ENCODE peak calls at places on chromosomes 2 and 18, in six cellular contexts. One of them, this sample, is unnamed.

GRCh38 chr2:12202301-12202700 is 455.9 kb downstream of the LPIN1 start:
- DNase-seq in tibial artery: no peak
- DNase-seq in activated B cell treated with CpG ODN at 0.5 μM for 24 hours: no peak
- DNase-seq in Calu3: no peak
- DNase-seq in CD4-positive, alpha-beta T cell: no peak
- DNase-seq in foreskin keratinocyte: no peak
- DNase-seq in this sample: peak; percentile 10

GRCh38 chr2:190350371-190350770 is 7.0 kb downstream of the INPP1 start:
- DNase-seq in tibial artery: no peak
- DNase-seq in activated B cell treated with CpG ODN at 0.5 μM for 24 hours: no peak
- DNase-seq in Calu3: no peak
- DNase-seq in CD4-positive, alpha-beta T cell: no peak
- DNase-seq in foreskin keratinocyte: no peak
- DNase-seq in this sample: no peak

GRCh38 chr2:221283896-221284295 is 288.2 kb downstream of the EPHA4 start:
- DNase-seq in tibial artery: no peak
- DNase-seq in activated B cell treated with CpG ODN at 0.5 μM for 24 hours: no peak
- DNase-seq in Calu3: no peak
- DNase-seq in CD4-positive, alpha-beta T cell: no peak
- DNase-seq in foreskin keratinocyte: no peak
- DNase-seq in this sample: no peak

GRCh38 chr2:157593411-157593810 is 35.3 kb downstream of the ACVR1C start:
- DNase-seq in tibial artery: no peak
- DNase-seq in activated B cell treated with CpG ODN at 0.5 μM for 24 hours: no peak
- DNase-seq in Calu3: no peak
- DNase-seq in CD4-positive, alpha-beta T cell: no peak
- DNase-seq in foreskin keratinocyte: no peak
- DNase-seq in this sample: no peak

GRCh38 chr18:22841840-22842239 is 91.3 kb upstream of the RBBP8 start:
- DNase-seq in tibial artery: no peak
- DNase-seq in activated B cell treated with CpG ODN at 0.5 μM for 24 hours: no peak
- DNase-seq in Calu3: no peak
- DNase-seq in CD4-positive, alpha-beta T cell: no peak
- DNase-seq in foreskin keratinocyte: no peak
- DNase-seq in this sample: peak; percentile 83

GRCh38 chr2:30694286-30695055 is 112.8 kb downstream of the CAPN13 start:
- DNase-seq in tibial artery: peak; percentile 55
- DNase-seq in activated B cell treated with CpG ODN at 0.5 μM for 24 hours: no peak
- DNase-seq in Calu3: no peak
- DNase-seq in CD4-positive, alpha-beta T cell: no peak
- DNase-seq in foreskin keratinocyte: no peak
- DNase-seq in this sample: no peak

GRCh38 chr2:142094233-142094632 is 36.6 kb downstream of the LRP1B start:
- DNase-seq in tibial artery: no peak
- DNase-seq in activated B cell treated with CpG ODN at 0.5 μM for 24 hours: no peak
- DNase-seq in Calu3: no peak
- DNase-seq in CD4-positive, alpha-beta T cell: no peak
- DNase-seq in foreskin keratinocyte: no peak
- DNase-seq in this sample: no peak

GRCh38 chr2:40448476-40449079 is 3.3 kb downstream of the SLC8A1 start:
- DNase-seq in tibial artery: no peak
- DNase-seq in activated B cell treated with CpG ODN at 0.5 μM for 24 hours: no peak
- DNase-seq in Calu3: no peak
- DNase-seq in CD4-positive, alpha-beta T cell: no peak
- DNase-seq in foreskin keratinocyte: no peak
- DNase-seq in this sample: peak; percentile 54

GRCh38 chr2:9996321-9996720 is 44.8 kb downstream of the GRHL1 start:
- DNase-seq in tibial artery: no peak
- DNase-seq in activated B cell treated with CpG ODN at 0.5 μM for 24 hours: no peak
- DNase-seq in Calu3: no peak
- DNase-seq in CD4-positive, alpha-beta T cell: no peak
- DNase-seq in foreskin keratinocyte: no peak
- DNase-seq in this sample: no peak

GRCh38 chr18:35117951-35118411 is 76.8 kb downstream of the MAPRE2 start:
- DNase-seq in tibial artery: no peak
- DNase-seq in activated B cell treated with CpG ODN at 0.5 μM for 24 hours: no peak
- DNase-seq in Calu3: no peak
- DNase-seq in CD4-positive, alpha-beta T cell: no peak
- DNase-seq in foreskin keratinocyte: no peak
- DNase-seq in this sample: no peak

GRCh38 chr2:29700560-29700959 is 220.8 kb downstream of the ALK start:
- DNase-seq in tibial artery: no peak
- DNase-seq in activated B cell treated with CpG ODN at 0.5 μM for 24 hours: no peak
- DNase-seq in Calu3: peak; percentile 15
- DNase-seq in CD4-positive, alpha-beta T cell: no peak
- DNase-seq in foreskin keratinocyte: peak; percentile 88
- DNase-seq in this sample: no peak

GRCh38 chr18:60775978-60776377 is 403.4 kb upstream of the MC4R start:
- DNase-seq in tibial artery: no peak
- DNase-seq in activated B cell treated with CpG ODN at 0.5 μM for 24 hours: no peak
- DNase-seq in Calu3: no peak
- DNase-seq in CD4-positive, alpha-beta T cell: no peak
- DNase-seq in foreskin keratinocyte: no peak
- DNase-seq in this sample: no peak

GRCh38 chr18:78901923-78902794 is 77.5 kb upstream of the SALL3 start:
- DNase-seq in tibial artery: no peak
- DNase-seq in activated B cell treated with CpG ODN at 0.5 μM for 24 hours: no peak
- DNase-seq in Calu3: no peak
- DNase-seq in CD4-positive, alpha-beta T cell: no peak
- DNase-seq in foreskin keratinocyte: no peak
- DNase-seq in this sample: no peak

GRCh38 chr2:142014536-142014935 is 116.3 kb downstream of the LRP1B start:
- DNase-seq in tibial artery: no peak
- DNase-seq in activated B cell treated with CpG ODN at 0.5 μM for 24 hours: no peak
- DNase-seq in Calu3: no peak
- DNase-seq in CD4-positive, alpha-beta T cell: no peak
- DNase-seq in foreskin keratinocyte: no peak
- DNase-seq in this sample: no peak

GRCh38 chr2:58033530-58033929 is 13.1 kb upstream of the VRK2 start:
- DNase-seq in tibial artery: no peak
- DNase-seq in activated B cell treated with CpG ODN at 0.5 μM for 24 hours: no peak
- DNase-seq in Calu3: no peak
- DNase-seq in CD4-positive, alpha-beta T cell: no peak
- DNase-seq in foreskin keratinocyte: no peak
- DNase-seq in this sample: no peak

GRCh38 chr2:99085400-99085799 is 56.1 kb upstream of the C2orf15 start:
- DNase-seq in tibial artery: no peak
- DNase-seq in activated B cell treated with CpG ODN at 0.5 μM for 24 hours: no peak
- DNase-seq in Calu3: no peak
- DNase-seq in CD4-positive, alpha-beta T cell: no peak
- DNase-seq in foreskin keratinocyte: no peak
- DNase-seq in this sample: peak; percentile 21

GRCh38 chr2:55093381-55093780 is 43.1 kb upstream of the RTN4 start:
- DNase-seq in tibial artery: no peak
- DNase-seq in activated B cell treated with CpG ODN at 0.5 μM for 24 hours: no peak
- DNase-seq in Calu3: no peak
- DNase-seq in CD4-positive, alpha-beta T cell: no peak
- DNase-seq in foreskin keratinocyte: peak; percentile 78
- DNase-seq in this sample: peak; percentile 76

GRCh38 chr2:37343537-37344434 is 644 bp upstream of the QPCT start:
- DNase-seq in tibial artery: no peak
- DNase-seq in activated B cell treated with CpG ODN at 0.5 μM for 24 hours: no peak
- DNase-seq in Calu3: peak; percentile 13
- DNase-seq in CD4-positive, alpha-beta T cell: no peak
- DNase-seq in foreskin keratinocyte: no peak
- DNase-seq in this sample: no peak

GRCh38 chr18:55546873-55547704 is 40.9 kb downstream of the TCF4 start:
- DNase-seq in tibial artery: no peak
- DNase-seq in activated B cell treated with CpG ODN at 0.5 μM for 24 hours: no peak
- DNase-seq in Calu3: no peak
- DNase-seq in CD4-positive, alpha-beta T cell: no peak
- DNase-seq in foreskin keratinocyte: peak; percentile 5
- DNase-seq in this sample: peak; percentile 1

GRCh38 chr2:24084386-24085375 is at the start of gene TP53I3:
- DNase-seq in tibial artery: peak; percentile 92
- DNase-seq in activated B cell treated with CpG ODN at 0.5 μM for 24 hours: peak; percentile 93
- DNase-seq in Calu3: peak; percentile 97
- DNase-seq in CD4-positive, alpha-beta T cell: peak; percentile 66
- DNase-seq in foreskin keratinocyte: peak; percentile 78
- DNase-seq in this sample: peak; percentile 85

GRCh38 chr2:130374587-130375290 is 18.9 kb downstream of the PTPN18 start:
- DNase-seq in tibial artery: no peak
- DNase-seq in activated B cell treated with CpG ODN at 0.5 μM for 24 hours: no peak
- DNase-seq in Calu3: no peak
- DNase-seq in CD4-positive, alpha-beta T cell: no peak
- DNase-seq in foreskin keratinocyte: no peak
- DNase-seq in this sample: no peak

GRCh38 chr2:126795661-126796060 is 103.0 kb upstream of the TEX51 start:
- DNase-seq in tibial artery: peak; percentile 29
- DNase-seq in activated B cell treated with CpG ODN at 0.5 μM for 24 hours: no peak
- DNase-seq in Calu3: no peak
- DNase-seq in CD4-positive, alpha-beta T cell: no peak
- DNase-seq in foreskin keratinocyte: no peak
- DNase-seq in this sample: no peak
- TF ChIP-seq CTCF in tibial artery: no peak
- TF ChIP-seq CTCF in activated B cell treated with CpG ODN at 0.5 μM for 24 hours: no peak
- TF ChIP-seq CTCF in Calu3: no peak
- TF ChIP-seq CTCF in CD4-positive, alpha-beta T cell: no peak
- TF ChIP-seq CTCF in foreskin keratinocyte: no peak
- TF ChIP-seq CTCF in this sample: no peak

DNA sequence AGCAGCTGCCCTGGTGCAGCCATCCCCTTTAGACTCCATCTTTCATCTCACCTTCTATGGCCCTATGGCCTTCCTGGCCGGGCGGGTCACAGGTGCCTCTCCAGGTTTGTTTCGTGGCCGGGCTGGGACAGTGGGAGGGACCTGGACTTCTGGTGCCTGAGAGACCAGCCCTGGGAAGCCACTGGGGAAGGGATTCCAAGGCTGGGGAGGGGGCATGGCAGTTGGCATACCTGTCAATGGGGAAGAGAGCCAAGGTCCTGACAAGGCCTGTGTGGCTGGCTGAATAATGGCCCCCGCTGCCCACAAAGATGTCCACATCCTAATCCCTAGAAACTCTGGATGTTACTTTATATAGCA is 7.7 kb downstream of the NEU2 start:
- DNase-seq in tibial artery: no peak
- DNase-seq in activated B cell treated with CpG ODN at 0.5 μM for 24 hours: no peak
- DNase-seq in Calu3: no peak
- DNase-seq in CD4-positive, alpha-beta T cell: no peak
- DNase-seq in foreskin keratinocyte: no peak
- DNase-seq in this sample: no peak
- TF ChIP-seq CTCF in tibial artery: no peak
- TF ChIP-seq CTCF in activated B cell treated with CpG ODN at 0.5 μM for 24 hours: no peak
- TF ChIP-seq CTCF in Calu3: no peak
- TF ChIP-seq CTCF in CD4-positive, alpha-beta T cell: no peak
- TF ChIP-seq CTCF in foreskin keratinocyte: no peak
- TF ChIP-seq CTCF in this sample: no peak

GRCh38 chr18:57432118-57432517 is 3.1 kb upstream of the ONECUT2 start:
- DNase-seq in tibial artery: no peak
- DNase-seq in activated B cell treated with CpG ODN at 0.5 μM for 24 hours: no peak
- DNase-seq in Calu3: no peak
- DNase-seq in CD4-positive, alpha-beta T cell: no peak
- DNase-seq in foreskin keratinocyte: no peak
- DNase-seq in this sample: no peak

GRCh38 chr18:57431512-57432080 is 3.6 kb upstream of the ONECUT2 start:
- DNase-seq in tibial artery: no peak
- DNase-seq in activated B cell treated with CpG ODN at 0.5 μM for 24 hours: no peak
- DNase-seq in Calu3: no peak
- DNase-seq in CD4-positive, alpha-beta T cell: no peak
- DNase-seq in foreskin keratinocyte: no peak
- DNase-seq in this sample: no peak

GRCh38 chr18:57429607-57430165 is 5.5 kb upstream of the ONECUT2 start:
- DNase-seq in tibial artery: no peak
- DNase-seq in activated B cell treated with CpG ODN at 0.5 μM for 24 hours: no peak
- DNase-seq in Calu3: no peak
- DNase-seq in CD4-positive, alpha-beta T cell: no peak
- DNase-seq in foreskin keratinocyte: no peak
- DNase-seq in this sample: no peak

GRCh38 chr18:57430166-57430958 is 4.8 kb upstream of the ONECUT2 start:
- DNase-seq in tibial artery: no peak
- DNase-seq in activated B cell treated with CpG ODN at 0.5 μM for 24 hours: no peak
- DNase-seq in Calu3: peak; percentile 49
- DNase-seq in CD4-positive, alpha-beta T cell: no peak
- DNase-seq in foreskin keratinocyte: no peak
- DNase-seq in this sample: no peak

DNA sequence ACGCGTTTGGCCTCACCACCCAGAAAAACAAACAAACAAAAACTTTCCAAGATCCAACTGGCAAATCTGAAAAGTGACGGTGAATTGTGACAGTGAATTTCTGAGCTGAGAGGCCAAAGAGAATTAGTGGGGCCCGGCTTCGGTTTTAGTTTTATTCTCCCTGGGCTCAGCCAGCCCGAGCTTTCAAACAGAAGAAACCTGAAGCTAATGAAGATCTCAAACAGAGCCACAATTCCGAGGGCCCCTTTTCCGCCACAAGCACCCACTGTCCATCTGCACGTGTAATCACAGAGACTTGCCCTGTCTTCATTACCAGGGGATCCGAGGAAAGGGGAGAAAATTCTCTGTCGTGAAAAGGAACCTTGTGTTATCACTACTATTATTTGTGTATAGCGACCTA is 4.2 kb upstream of the ONECUT2 start:
- DNase-seq in tibial artery: no peak
- DNase-seq in activated B cell treated with CpG ODN at 0.5 μM for 24 hours: no peak
- DNase-seq in Calu3: no peak
- DNase-seq in CD4-positive, alpha-beta T cell: no peak
- DNase-seq in foreskin keratinocyte: no peak
- DNase-seq in this sample: no peak
- TF ChIP-seq CTCF in tibial artery: no peak
- TF ChIP-seq CTCF in activated B cell treated with CpG ODN at 0.5 μM for 24 hours: no peak
- TF ChIP-seq CTCF in Calu3: no peak
- TF ChIP-seq CTCF in CD4-positive, alpha-beta T cell: no peak
- TF ChIP-seq CTCF in foreskin keratinocyte: no peak
- TF ChIP-seq CTCF in this sample: no peak

GRCh38 chr18:62745089-62745751 is 29.9 kb downstream of the PHLPP1 start:
- DNase-seq in tibial artery: no peak
- DNase-seq in activated B cell treated with CpG ODN at 0.5 μM for 24 hours: no peak
- DNase-seq in Calu3: no peak
- DNase-seq in CD4-positive, alpha-beta T cell: no peak
- DNase-seq in foreskin keratinocyte: no peak
- DNase-seq in this sample: no peak
- TF ChIP-seq CTCF in tibial artery: no peak
- TF ChIP-seq CTCF in activated B cell treated with CpG ODN at 0.5 μM for 24 hours: no peak
- TF ChIP-seq CTCF in Calu3: no peak
- TF ChIP-seq CTCF in CD4-positive, alpha-beta T cell: no peak
- TF ChIP-seq CTCF in foreskin keratinocyte: no peak
- TF ChIP-seq CTCF in this sample: no peak

GRCh38 chr2:41873102-41873501 is 174.7 kb upstream of the PKDCC start:
- DNase-seq in tibial artery: no peak
- DNase-seq in activated B cell treated with CpG ODN at 0.5 μM for 24 hours: no peak
- DNase-seq in Calu3: no peak
- DNase-seq in CD4-positive, alpha-beta T cell: no peak
- DNase-seq in foreskin keratinocyte: no peak
- DNase-seq in this sample: no peak

GRCh38 chr2:41870257-41870570 is 177.6 kb upstream of the PKDCC start:
- DNase-seq in tibial artery: no peak
- DNase-seq in activated B cell treated with CpG ODN at 0.5 μM for 24 hours: no peak
- DNase-seq in Calu3: no peak
- DNase-seq in CD4-positive, alpha-beta T cell: no peak
- DNase-seq in foreskin keratinocyte: no peak
- DNase-seq in this sample: no peak

GRCh38 chr2:41872646-41873045 is 175.2 kb upstream of the PKDCC start:
- DNase-seq in tibial artery: no peak
- DNase-seq in activated B cell treated with CpG ODN at 0.5 μM for 24 hours: no peak
- DNase-seq in Calu3: no peak
- DNase-seq in CD4-positive, alpha-beta T cell: no peak
- DNase-seq in foreskin keratinocyte: no peak
- DNase-seq in this sample: no peak

GRCh38 chr2:41869542-41870256 is 178.1 kb upstream of the PKDCC start:
- DNase-seq in tibial artery: peak; percentile 87
- DNase-seq in activated B cell treated with CpG ODN at 0.5 μM for 24 hours: peak; percentile 69
- DNase-seq in Calu3: peak; percentile 82
- DNase-seq in CD4-positive, alpha-beta T cell: peak; percentile 66
- DNase-seq in foreskin keratinocyte: peak; percentile 23
- DNase-seq in this sample: peak; percentile 66

GRCh38 chr2:41870948-41871522 is 176.8 kb upstream of the PKDCC start:
- DNase-seq in tibial artery: no peak
- DNase-seq in activated B cell treated with CpG ODN at 0.5 μM for 24 hours: no peak
- DNase-seq in Calu3: no peak
- DNase-seq in CD4-positive, alpha-beta T cell: no peak
- DNase-seq in foreskin keratinocyte: no peak
- DNase-seq in this sample: no peak
- TF ChIP-seq CTCF in tibial artery: peak; percentile 27
- TF ChIP-seq CTCF in activated B cell treated with CpG ODN at 0.5 μM for 24 hours: no peak
- TF ChIP-seq CTCF in Calu3: no peak
- TF ChIP-seq CTCF in CD4-positive, alpha-beta T cell: no peak
- TF ChIP-seq CTCF in foreskin keratinocyte: no peak
- TF ChIP-seq CTCF in this sample: no peak

This sample was measured in MCF 10A.